ENCODE peak calls at places on chromosomes 7 and 10, in eight cellular contexts. One of them, this sample, is unnamed.

GRCh38 chr7:25553005-25553404 is 324.7 kb upstream of the NPVF start:
- DNase-seq in heart right ventricle: no peak
- DNase-seq in AG04450: no peak
- DNase-seq in uterus: no peak
- DNase-seq in lower lobe of right lung: no peak
- DNase-seq in dorsolateral prefrontal cortex: no peak
- DNase-seq in heart left ventricle: no peak
- DNase-seq in GM06990: no peak
- DNase-seq in this sample: no peak

GRCh38 chr7:92841192-92841591 is 4.8 kb upstream of the CDK6 start:
- DNase-seq in dorsolateral prefrontal cortex: no peak
- DNase-seq in GM06990: no peak
- DNase-seq in lower lobe of right lung: no peak
- DNase-seq in AG04450: no peak
- DNase-seq in uterus: no peak
- DNase-seq in heart left ventricle: no peak
- DNase-seq in heart right ventricle: no peak
- DNase-seq in this sample: no peak

GRCh38 chr7:494261-494687 is 25.4 kb downstream of the PDGFA start:
- DNase-seq in GM06990: no peak
- DNase-seq in AG04450: no peak
- DNase-seq in heart left ventricle: peak
- DNase-seq in heart right ventricle: peak
- DNase-seq in dorsolateral prefrontal cortex: no peak
- DNase-seq in uterus: no peak
- DNase-seq in lower lobe of right lung: peak
- DNase-seq in this sample: no peak

GRCh38 chr7:42877852-42878251 is 34.0 kb downstream of the C7orf25 start:
- DNase-seq in heart left ventricle: no peak
- DNase-seq in GM06990: no peak
- DNase-seq in lower lobe of right lung: peak
- DNase-seq in heart right ventricle: no peak
- DNase-seq in uterus: no peak
- DNase-seq in dorsolateral prefrontal cortex: no peak
- DNase-seq in AG04450: no peak
- DNase-seq in this sample: no peak

GRCh38 chr7:84700563-84701370 is 486.1 kb downstream of the SEMA3D start:
- DNase-seq in dorsolateral prefrontal cortex: no peak
- DNase-seq in GM06990: no peak
- DNase-seq in AG04450: no peak
- DNase-seq in heart right ventricle: no peak
- DNase-seq in uterus: no peak
- DNase-seq in heart left ventricle: no peak
- DNase-seq in lower lobe of right lung: no peak
- DNase-seq in this sample: peak

GRCh38 chr7:43954524-43955228 is 28.4 kb downstream of the UBE2D4 start:
- DNase-seq in uterus: no peak
- DNase-seq in AG04450: peak
- DNase-seq in heart right ventricle: no peak
- DNase-seq in lower lobe of right lung: no peak
- DNase-seq in GM06990: no peak
- DNase-seq in heart left ventricle: no peak
- DNase-seq in dorsolateral prefrontal cortex: peak
- DNase-seq in this sample: peak

GRCh38 chr7:92179393-92179924 is 517 bp upstream of the LRRD1 start:
- DNase-seq in dorsolateral prefrontal cortex: no peak
- DNase-seq in AG04450: no peak
- DNase-seq in uterus: peak
- DNase-seq in GM06990: peak
- DNase-seq in heart left ventricle: no peak
- DNase-seq in lower lobe of right lung: no peak
- DNase-seq in heart right ventricle: no peak
- DNase-seq in this sample: no peak

GRCh38 chr7:80711521-80711920 is 73.1 kb downstream of the CD36 start:
- DNase-seq in heart right ventricle: no peak
- DNase-seq in dorsolateral prefrontal cortex: no peak
- DNase-seq in uterus: no peak
- DNase-seq in AG04450: no peak
- DNase-seq in heart left ventricle: no peak
- DNase-seq in GM06990: no peak
- DNase-seq in lower lobe of right lung: no peak
- DNase-seq in this sample: peak

GRCh38 chr10:24465124-24465874 is 256.4 kb downstream of the KIAA1217 start:
- DNase-seq in heart right ventricle: no peak
- DNase-seq in dorsolateral prefrontal cortex: no peak
- DNase-seq in uterus: no peak
- DNase-seq in lower lobe of right lung: no peak
- DNase-seq in AG04450: no peak
- DNase-seq in GM06990: no peak
- DNase-seq in heart left ventricle: no peak
- DNase-seq in this sample: peak

GRCh38 chr10:114022292-114022691 is 21.4 kb upstream of the ADRB1 start:
- DNase-seq in heart right ventricle: peak
- DNase-seq in dorsolateral prefrontal cortex: no peak
- DNase-seq in uterus: no peak
- DNase-seq in heart left ventricle: peak
- DNase-seq in lower lobe of right lung: no peak
- DNase-seq in GM06990: no peak
- DNase-seq in AG04450: no peak
- DNase-seq in this sample: peak

GRCh38 chr7:124671976-124672375 is 93.6 kb downstream of the GPR37 start:
- DNase-seq in GM06990: no peak
- DNase-seq in heart left ventricle: no peak
- DNase-seq in lower lobe of right lung: no peak
- DNase-seq in dorsolateral prefrontal cortex: no peak
- DNase-seq in heart right ventricle: no peak
- DNase-seq in AG04450: no peak
- DNase-seq in uterus: no peak
- DNase-seq in this sample: no peak

GRCh38 chr7:136914016-136914415 is 45.6 kb downstream of the CHRM2 start:
- DNase-seq in lower lobe of right lung: no peak
- DNase-seq in GM06990: no peak
- DNase-seq in heart left ventricle: no peak
- DNase-seq in uterus: no peak
- DNase-seq in dorsolateral prefrontal cortex: no peak
- DNase-seq in AG04450: no peak
- DNase-seq in heart right ventricle: no peak
- DNase-seq in this sample: no peak

GRCh38 chr7:134353411-134353810 is 36.7 kb upstream of the SLC35B4 start:
- DNase-seq in heart left ventricle: no peak
- DNase-seq in AG04450: no peak
- DNase-seq in dorsolateral prefrontal cortex: no peak
- DNase-seq in heart right ventricle: no peak
- DNase-seq in GM06990: no peak
- DNase-seq in uterus: no peak
- DNase-seq in lower lobe of right lung: no peak
- DNase-seq in this sample: no peak

DNA sequence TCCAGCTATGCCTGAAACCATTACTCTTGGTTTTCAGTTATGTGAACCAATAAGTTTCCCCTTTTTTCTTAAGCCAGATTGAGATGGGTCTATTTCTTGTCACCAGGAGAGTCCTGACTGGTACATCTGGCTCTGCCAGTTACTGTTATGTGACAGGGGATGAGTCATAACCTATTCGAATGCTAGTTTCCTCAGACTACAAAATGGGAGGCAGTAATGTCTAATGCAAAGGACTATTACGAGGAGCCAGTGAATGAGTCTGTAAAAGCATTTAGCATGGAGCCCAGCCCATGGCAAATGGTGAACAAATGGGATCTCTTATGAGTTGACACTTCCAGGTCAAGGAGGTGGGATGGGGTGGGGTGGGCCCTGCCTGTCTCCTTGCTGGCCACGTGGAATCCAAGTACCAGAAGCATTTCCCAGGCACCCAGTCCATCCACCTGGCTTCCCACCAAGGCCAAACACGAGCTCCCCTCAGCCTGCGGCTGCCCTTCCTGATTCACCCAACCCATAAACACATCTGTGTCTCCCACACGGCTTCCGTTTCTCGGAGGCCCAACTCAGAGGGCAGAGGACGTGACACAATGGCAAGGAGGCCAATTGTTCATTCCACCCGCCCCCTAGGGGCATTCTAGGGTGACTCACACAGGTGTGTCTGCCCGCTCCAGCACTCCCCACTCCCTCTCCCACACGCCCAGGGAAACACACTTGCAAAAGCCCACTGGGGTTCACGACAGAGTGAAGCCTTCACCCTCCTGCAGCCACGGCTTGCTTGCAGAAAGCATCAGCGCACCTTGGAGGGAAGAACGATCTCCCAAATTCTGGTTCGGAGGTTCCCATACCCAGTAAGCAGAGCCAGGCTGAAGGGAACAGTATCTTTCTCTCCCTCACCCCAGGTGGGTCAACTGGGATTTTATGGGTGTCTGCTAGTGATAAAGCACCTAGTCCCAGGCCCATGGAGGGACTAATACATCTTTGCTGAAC is 109.8 kb downstream of the SH3PXD2A start:
- DNase-seq in AG04450: no peak
- DNase-seq in heart left ventricle: no peak
- DNase-seq in lower lobe of right lung: no peak
- DNase-seq in GM06990: no peak
- DNase-seq in uterus: no peak
- DNase-seq in dorsolateral prefrontal cortex: no peak
- DNase-seq in heart right ventricle: no peak
- DNase-seq in this sample: peak
- TF ChIP-seq CTCF in AG04450: no peak
- TF ChIP-seq CTCF in heart left ventricle: no peak
- TF ChIP-seq CTCF in lower lobe of right lung: no peak
- TF ChIP-seq CTCF in GM06990: peak
- TF ChIP-seq CTCF in uterus: no peak
- TF ChIP-seq CTCF in dorsolateral prefrontal cortex: no peak
- TF ChIP-seq CTCF in heart right ventricle: peak
- TF ChIP-seq CTCF in this sample: no peak

GRCh38 chr10:95963202-95963991 is 55.6 kb downstream of the CC2D2B start:
- DNase-seq in uterus: no peak
- DNase-seq in AG04450: no peak
- DNase-seq in heart right ventricle: no peak
- DNase-seq in lower lobe of right lung: no peak
- DNase-seq in heart left ventricle: no peak
- DNase-seq in GM06990: peak
- DNase-seq in dorsolateral prefrontal cortex: no peak
- DNase-seq in this sample: no peak
- H3K4me3 ChIP-seq in uterus: no peak
- H3K4me3 ChIP-seq in AG04450: no peak
- H3K4me3 ChIP-seq in heart right ventricle: no peak
- H3K4me3 ChIP-seq in lower lobe of right lung: no peak
- H3K4me3 ChIP-seq in heart left ventricle: no peak
- H3K4me3 ChIP-seq in GM06990: no peak
- H3K4me3 ChIP-seq in dorsolateral prefrontal cortex: no peak
- H3K4me3 ChIP-seq in this sample: no peak

GRCh38 chr10:27153855-27154198 is 357 bp downstream of the YME1L1 start:
- DNase-seq in lower lobe of right lung: no peak
- DNase-seq in dorsolateral prefrontal cortex: no peak
- DNase-seq in heart left ventricle: no peak
- DNase-seq in AG04450: no peak
- DNase-seq in uterus: no peak
- DNase-seq in GM06990: no peak
- DNase-seq in heart right ventricle: no peak
- DNase-seq in this sample: no peak

GRCh38 chr10:27152687-27153086 is 1.5 kb downstream of the YME1L1 start:
- DNase-seq in uterus: no peak
- DNase-seq in dorsolateral prefrontal cortex: no peak
- DNase-seq in GM06990: no peak
- DNase-seq in heart left ventricle: no peak
- DNase-seq in AG04450: no peak
- DNase-seq in heart right ventricle: no peak
- DNase-seq in lower lobe of right lung: no peak
- DNase-seq in this sample: no peak

GRCh38 chr10:27157150-27157549 is 2.0 kb downstream of the MASTL start:
- DNase-seq in heart left ventricle: no peak
- DNase-seq in AG04450: no peak
- DNase-seq in dorsolateral prefrontal cortex: no peak
- DNase-seq in lower lobe of right lung: no peak
- DNase-seq in heart right ventricle: no peak
- DNase-seq in uterus: no peak
- DNase-seq in GM06990: no peak
- DNase-seq in this sample: peak

GRCh38 chr10:27153325-27153724 is 859 bp downstream of the YME1L1 start:
- DNase-seq in lower lobe of right lung: no peak
- DNase-seq in heart left ventricle: no peak
- DNase-seq in GM06990: no peak
- DNase-seq in heart right ventricle: no peak
- DNase-seq in dorsolateral prefrontal cortex: no peak
- DNase-seq in uterus: no peak
- DNase-seq in AG04450: no peak
- DNase-seq in this sample: no peak

GRCh38 chr10:27155073-27155754 is at the start of gene MASTL:
- DNase-seq in lower lobe of right lung: peak
- DNase-seq in GM06990: peak
- DNase-seq in AG04450: peak
- DNase-seq in dorsolateral prefrontal cortex: peak
- DNase-seq in heart left ventricle: peak
- DNase-seq in heart right ventricle: peak
- DNase-seq in uterus: peak
- DNase-seq in this sample: peak
- TF ChIP-seq CTCF in lower lobe of right lung: no peak
- TF ChIP-seq CTCF in GM06990: no peak
- TF ChIP-seq CTCF in AG04450: no peak
- TF ChIP-seq CTCF in dorsolateral prefrontal cortex: no peak
- TF ChIP-seq CTCF in heart left ventricle: no peak
- TF ChIP-seq CTCF in heart right ventricle: no peak
- TF ChIP-seq CTCF in uterus: peak
- TF ChIP-seq CTCF in this sample: no peak

DNA sequence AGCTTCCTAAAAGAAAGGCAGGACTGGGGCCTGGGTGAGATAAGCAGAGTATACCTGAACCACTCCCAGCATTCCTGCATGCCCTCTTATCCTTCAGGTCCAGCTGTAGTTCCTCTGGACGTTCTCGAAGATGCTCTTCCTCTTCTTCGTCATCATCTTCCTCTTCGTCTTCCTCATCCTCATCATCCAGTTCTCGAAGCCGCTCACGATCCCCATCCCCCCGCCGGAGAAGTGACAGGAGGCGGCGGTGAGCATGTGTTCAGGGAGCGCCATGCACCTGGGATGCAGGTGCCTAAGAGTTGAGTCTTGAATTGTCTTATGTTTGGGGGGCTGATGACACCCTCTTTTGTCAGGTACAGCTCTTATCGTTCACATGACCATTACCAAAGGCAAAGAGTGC is 3.9 kb upstream of the NOLC1 start:
- DNase-seq in lower lobe of right lung: no peak
- DNase-seq in dorsolateral prefrontal cortex: no peak
- DNase-seq in heart right ventricle: no peak
- DNase-seq in GM06990: no peak
- DNase-seq in AG04450: no peak
- DNase-seq in heart left ventricle: no peak
- DNase-seq in uterus: no peak
- DNase-seq in this sample: no peak
- H3K4me3 ChIP-seq in lower lobe of right lung: no peak
- H3K4me3 ChIP-seq in dorsolateral prefrontal cortex: no peak
- H3K4me3 ChIP-seq in heart right ventricle: no peak
- H3K4me3 ChIP-seq in GM06990: no peak
- H3K4me3 ChIP-seq in AG04450: no peak
- H3K4me3 ChIP-seq in heart left ventricle: no peak
- H3K4me3 ChIP-seq in uterus: no peak
- H3K4me3 ChIP-seq in this sample: no peak

This sample was measured in astrocyte of the spinal cord.